ENCODE peak calls at places on chromosomes 4 and X, in five cellular contexts. D is left kidney, M is lung, A is dermis microvascular lymphatic vessel endothelial cell, B is Peyer's patch. I is an unnamed sample.

GRCh38 chr4:174669278-174669677 is 147.0 kb upstream of the HPGD start:
- DNase-seq in D (no peak), M (no peak), A (no peak), B (no peak), I (no peak)

GRCh38 chr4:3436798-3437581 is 4.8 kb upstream of the HGFAC start:
- DNase-seq in D (no peak), M (peak), A (peak), B (peak), I (no peak)

GRCh38 chrX:30150196-30150895 is 65.0 kb upstream of the MAGEB2 start:
- DNase-seq in D (no peak), M (no peak), A (no peak), B (no peak), I (no peak)

GRCh38 chr4:3045500-3045850 is 28.9 kb downstream of the HTT-AS start:
- DNase-seq in D (peak), M (peak), A (no peak), B (no peak), I (peak)

GRCh38 chr4:174590336-174590735 is 68.0 kb upstream of the HPGD start:
- DNase-seq in D (no peak), M (no peak), A (no peak), B (no peak), I (no peak)

GRCh38 chrX:38930474-38930873 is 129.2 kb downstream of the MID1IP1 start:
- DNase-seq in D (no peak), M (no peak), A (no peak), B (no peak), I (no peak)

GRCh38 chr4:2887343-2887742 is 43.7 kb downstream of the ADD1 start:
- DNase-seq in D (no peak), M (no peak), A (no peak), B (no peak), I (no peak)

GRCh38 chr4:122668241-122668640 is 47.4 kb upstream of the IL21 start:
- DNase-seq in D (no peak), M (no peak), A (no peak), B (no peak), I (no peak)

GRCh38 chr4:156396534-156396933 is 442.9 kb upstream of the CTSO start:
- DNase-seq in D (no peak), M (no peak), A (no peak), B (no peak), I (no peak)

GRCh38 chrX:94576367-94577004 is 902.5 kb downstream of the FAM133A start:
- DNase-seq in D (no peak), M (no peak), A (no peak), B (no peak), I (no peak)

GRCh38 chr4:19039816-19040215 is 1018.3 kb upstream of the LCORL start:
- DNase-seq in D (no peak), M (no peak), A (no peak), B (no peak), I (no peak)

GRCh38 chrX:47202877-47203276 is 9.2 kb downstream of the UBA1 start:
- DNase-seq in D (no peak), M (no peak), A (no peak), B (no peak), I (no peak)

GRCh38 chrX:51892921-51893745 is at the start of gene MAGED1:
- DNase-seq in D (peak), M (peak), A (peak), B (peak), I (peak)

GRCh38 chrX:49840679-49841078 is 11.6 kb downstream of the PAGE4 start:
- DNase-seq in D (peak), M (peak), A (peak), B (no peak), I (peak)

GRCh38 chr4:180665994-180666818 is 1577.0 kb upstream of the TENM3 start:
- DNase-seq in D (peak), M (no peak), A (peak), B (no peak), I (no peak)

GRCh38 chr4:36316544-36317082 is 35.2 kb downstream of the DTHD1 start:
- DNase-seq in D (no peak), M (no peak), A (no peak), B (no peak), I (no peak)

GRCh38 chrX:71998836-71999509 is 88.3 kb downstream of the NHSL2 start:
- DNase-seq in D (peak), M (no peak), A (peak), B (no peak), I (peak)

GRCh38 chr4:136495076-136495475 is 1037.2 kb downstream of the PCDH18 start:
- DNase-seq in D (no peak), M (no peak), A (no peak), B (no peak), I (no peak)

GRCh38 chr4:80186666-80187065 is 10.6 kb upstream of the PRDM8 start:
- DNase-seq in D (peak), M (no peak), A (no peak), B (no peak), I (no peak)

GRCh38 chr4:173415092-173415491 is 16.2 kb upstream of the SCRG1 start:
- DNase-seq in D (no peak), M (no peak), A (no peak), B (no peak), I (no peak)

GRCh38 chr4:148757171-148757570 is 315.0 kb upstream of the NR3C2 start:
- DNase-seq in D (no peak), M (no peak), A (no peak), B (no peak), I (no peak)

GRCh38 chr4:53558061-53558801 is 33.1 kb downstream of the LNX1 start:
- DNase-seq in D (no peak), M (no peak), A (peak), B (no peak), I (no peak)

GRCh38 chr4:85968945-85969830 is 390.7 kb downstream of the MAPK10 start:
- DNase-seq in D (peak), M (no peak), A (peak), B (no peak), I (no peak)

GRCh38 chrX:151604931-151605330 is 41.5 kb downstream of the PASD1 start:
- DNase-seq in D (no peak), M (no peak), A (no peak), B (no peak), I (no peak)

GRCh38 chr4:98110214-98110613 is 33.1 kb downstream of the STPG2 start:
- DNase-seq in D (peak), M (no peak), A (no peak), B (no peak), I (no peak)

GRCh38 chrX:117092641-117093040 is 629.9 kb upstream of the CT83 start:
- DNase-seq in D (no peak), M (no peak), A (no peak), B (no peak), I (no peak)

GRCh38 chrX:3680459-3680858 is 33.0 kb downstream of the PRKX start:
- DNase-seq in D (no peak), M (no peak), A (no peak), B (no peak), I (no peak)

GRCh38 chr4:109945056-109945455 is 32.4 kb downstream of the EGF start:
- DNase-seq in D (no peak), M (no peak), A (no peak), B (no peak), I (peak)

GRCh38 chr4:165426769-165427168 is 48.0 kb downstream of the CPE start:
- DNase-seq in D (no peak), M (no peak), A (no peak), B (no peak), I (no peak)

GRCh38 chr4:124144302-124144701 is 568.2 kb downstream of the ANKRD50 start:
- DNase-seq in D (peak), M (no peak), A (peak), B (no peak), I (no peak)

GRCh38 chr4:145034727-145035211 is 63.2 kb downstream of the ANAPC10 start:
- DNase-seq in D (peak), M (no peak), A (no peak), B (no peak), I (no peak)

GRCh38 chrX:10634681-10635161 is 14.3 kb upstream of the MID1 start:
- DNase-seq in D (no peak), M (no peak), A (peak), B (no peak), I (no peak)

GRCh38 chrX:76183289-76184057 is 10.6 kb downstream of the PBDC1 start:
- DNase-seq in D (no peak), M (no peak), A (no peak), B (peak), I (no peak)

GRCh38 chr4:17335371-17335770 is 176.5 kb downstream of the QDPR start:
- DNase-seq in D (no peak), M (no peak), A (no peak), B (no peak), I (peak)

GRCh38 chr4:38119663-38120374 is 159.6 kb downstream of the PTTG2 start:
- DNase-seq in D (peak), M (no peak), A (peak), B (no peak), I (no peak)

GRCh38 chr4:174198396-174199179 is 84.9 kb downstream of the FBXO8 start:
- DNase-seq in D (no peak), M (no peak), A (peak), B (no peak), I (no peak)

I was measured in activated naive CD4-positive, alpha-beta T cell treated with Interleukin-2 at 50 U/mL for 16 hours.